ENCODE peak calls at places on chromosomes 7 and 10, in four cellular contexts. One of them, this sample, is unnamed.

GRCh38 chr10:13099144-13099665 is 758 bp upstream of the OPTN start:
- DNase-seq in GM12878: no peak
- DNase-seq in keratinocyte: no peak
- DNase-seq in GM23248: peak; percentile 81
- DNase-seq in this sample: peak; percentile 35

GRCh38 chr7:26868841-26869505 is 4.6 kb upstream of the SKAP2 start:
- DNase-seq in GM23248: peak; percentile 23
- DNase-seq in keratinocyte: no peak
- DNase-seq in GM12878: no peak
- DNase-seq in this sample: peak; percentile 76

GRCh38 chr10:103506061-103506460 is 12.6 kb downstream of the NEURL1 start:
- DNase-seq in GM12878: no peak
- DNase-seq in keratinocyte: no peak
- DNase-seq in GM23248: no peak
- DNase-seq in this sample: no peak

GRCh38 chr7:18408461-18408860 is 87.1 kb upstream of the HDAC9 start:
- DNase-seq in GM12878: no peak
- DNase-seq in keratinocyte: no peak
- DNase-seq in GM23248: peak; percentile 95
- DNase-seq in this sample: peak; percentile 86

GRCh38 chr10:107095125-107095524 is 69.4 kb downstream of the SORCS1 start:
- DNase-seq in GM23248: no peak
- DNase-seq in GM12878: no peak
- DNase-seq in keratinocyte: no peak
- DNase-seq in this sample: no peak

GRCh38 chr10:33163941-33164824 is 170.3 kb downstream of the NRP1 start:
- DNase-seq in keratinocyte: no peak
- DNase-seq in GM23248: peak; percentile 52
- DNase-seq in GM12878: no peak
- DNase-seq in this sample: peak; percentile 94

GRCh38 chr7:15555385-15555859 is 6.4 kb downstream of the AGMO start:
- DNase-seq in GM23248: peak; percentile 47
- DNase-seq in GM12878: no peak
- DNase-seq in keratinocyte: no peak
- DNase-seq in this sample: peak; percentile 27

GRCh38 chr10:36171546-36171945 is 529.5 kb upstream of the FZD8 start:
- DNase-seq in keratinocyte: no peak
- DNase-seq in GM23248: peak; percentile 58
- DNase-seq in GM12878: no peak
- DNase-seq in this sample: peak; percentile 78

GRCh38 chr10:119770928-119771327 is 45.1 kb downstream of the INPP5F start:
- DNase-seq in GM23248: peak; percentile 29
- DNase-seq in GM12878: no peak
- DNase-seq in keratinocyte: no peak
- DNase-seq in this sample: no peak

DNA sequence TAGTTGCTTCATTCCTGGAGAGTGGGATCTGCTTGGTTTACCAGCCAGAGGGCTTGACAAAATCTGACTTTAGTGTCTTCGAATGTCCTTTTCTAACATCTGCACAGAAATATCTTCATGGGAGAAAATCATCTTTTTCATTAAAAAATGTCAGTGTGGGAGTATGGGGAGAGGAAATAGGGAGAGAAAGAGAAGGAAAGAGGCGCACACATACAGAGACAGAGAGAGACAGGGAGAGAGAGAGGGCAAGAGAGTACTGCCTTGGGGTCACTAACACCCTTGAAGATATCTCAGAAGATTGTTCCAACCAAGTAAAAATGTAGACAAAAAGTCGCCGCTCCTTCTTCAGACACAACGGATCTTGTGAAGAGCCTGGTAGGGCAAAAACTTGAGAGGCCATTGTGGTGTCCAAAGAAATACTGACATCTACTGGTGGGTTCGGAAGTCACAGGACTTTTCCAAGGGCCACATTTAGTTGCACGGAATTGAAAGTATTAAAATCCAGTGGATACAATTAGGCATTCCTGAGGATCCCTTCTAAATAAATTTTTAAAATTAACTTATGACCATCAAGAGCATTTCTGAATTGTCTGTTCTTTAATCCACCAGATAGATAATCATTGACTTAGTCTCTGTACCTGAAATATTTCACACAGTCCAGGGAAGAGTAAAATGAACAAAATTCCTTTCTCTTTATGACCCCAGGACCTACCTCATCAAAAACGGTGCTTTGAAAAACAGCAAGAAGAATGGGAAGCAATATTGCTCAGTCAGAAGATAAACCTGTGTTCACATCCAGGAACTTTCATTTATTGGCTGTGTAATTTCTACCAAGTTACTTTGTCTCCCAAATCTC is 29.7 kb downstream of the VIM start:
- DNase-seq in GM12878: peak; percentile 16
- DNase-seq in keratinocyte: no peak
- DNase-seq in GM23248: peak; percentile 87
- DNase-seq in this sample: peak; percentile 63
- H3K4me2 ChIP-seq in GM12878: no peak overlapping the region
- H3K4me2 ChIP-seq in keratinocyte: peak overlapping the region; percentile 63
- H3K4me2 ChIP-seq in GM23248: peak overlapping the region; percentile 77
- H3K4me2 ChIP-seq in this sample: peak overlapping the region; percentile 68

GRCh38 chr10:29588640-29589421 is 45.9 kb downstream of the SVIL start:
- DNase-seq in keratinocyte: no peak
- DNase-seq in GM23248: peak; percentile 68
- DNase-seq in GM12878: no peak
- DNase-seq in this sample: peak; percentile 43
- H3K4me1 ChIP-seq in keratinocyte: peaks cover 18% of the 10 kb centered on the region
- H3K4me1 ChIP-seq in GM23248: peaks cover 52% of the 10 kb centered on the region
- H3K4me1 ChIP-seq in GM12878: no peaks in the 10 kb centered on the region
- H3K4me1 ChIP-seq in this sample: peaks cover 31% of the 10 kb centered on the region

DNA sequence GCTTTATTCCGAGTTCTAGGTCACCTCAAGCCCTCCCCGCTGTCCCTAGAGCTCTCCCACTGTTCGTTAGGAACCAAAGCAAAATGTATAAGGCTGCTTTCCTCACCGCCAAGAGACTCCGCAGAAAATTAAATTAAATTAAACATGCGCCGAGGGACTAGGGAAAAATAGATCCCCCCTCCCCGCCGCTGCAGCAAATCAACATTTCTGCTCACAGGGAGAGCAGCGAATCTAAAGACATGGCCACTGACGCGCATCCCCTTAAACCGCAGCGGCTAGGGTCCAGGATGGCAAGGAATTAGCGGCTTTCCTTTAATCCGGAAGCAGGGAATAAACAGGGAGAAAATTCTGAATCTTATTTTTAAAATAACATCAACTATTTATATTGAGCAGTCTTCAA is 7.6 kb downstream of the SP8 start:
- DNase-seq in GM23248: no peak
- DNase-seq in GM12878: no peak
- DNase-seq in keratinocyte: no peak
- DNase-seq in this sample: no peak
- H3K4me2 ChIP-seq in GM23248: no peak overlapping the region
- H3K4me2 ChIP-seq in GM12878: no peak overlapping the region
- H3K4me2 ChIP-seq in keratinocyte: no peak overlapping the region
- H3K4me2 ChIP-seq in this sample: no peak overlapping the region

DNA sequence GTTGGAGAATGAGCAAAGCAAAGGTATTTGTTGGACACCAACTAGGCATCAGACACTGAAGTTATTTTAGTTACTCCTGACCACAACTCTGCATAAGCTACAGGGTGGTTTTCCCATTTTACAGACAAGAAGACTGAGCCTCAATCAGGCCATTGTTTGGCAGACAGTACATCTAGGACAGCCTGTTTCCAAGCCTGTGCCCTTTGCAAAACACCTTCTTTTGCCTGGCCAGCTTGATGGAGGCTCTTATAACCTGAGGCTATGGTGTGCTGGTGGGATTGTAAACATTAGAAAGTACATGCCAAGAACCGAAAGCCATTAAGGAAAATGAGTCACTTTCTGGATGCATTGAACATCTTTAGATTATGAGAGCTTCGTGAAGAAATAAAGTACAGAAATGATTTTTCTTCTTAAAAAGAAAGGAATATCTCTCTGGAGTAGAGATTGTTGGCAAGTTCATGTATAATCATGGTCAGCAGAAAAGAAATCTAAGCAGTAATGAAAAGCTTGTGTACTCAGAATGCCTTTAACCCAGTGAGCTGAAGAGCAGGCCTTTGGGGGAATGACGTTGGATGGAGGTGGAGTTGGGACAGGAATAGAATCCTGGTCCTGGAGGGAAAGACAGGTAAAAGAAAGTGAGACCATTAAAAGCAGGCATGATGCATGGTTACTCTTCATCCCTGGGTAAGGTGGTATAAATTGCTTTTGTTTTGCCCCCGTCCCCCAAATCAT is 140.6 kb downstream of the KIAA1217 start:
- DNase-seq in keratinocyte: peak; percentile 32
- DNase-seq in GM23248: peak; percentile 59
- DNase-seq in GM12878: no peak
- DNase-seq in this sample: peak; percentile 87
- H3K4me1 ChIP-seq in keratinocyte: peaks cover 32% of the 10 kb centered on the region
- H3K4me1 ChIP-seq in GM23248: peaks cover 25% of the 10 kb centered on the region
- H3K4me1 ChIP-seq in GM12878: no peaks in the 10 kb centered on the region
- H3K4me1 ChIP-seq in this sample: peaks cover 37% of the 10 kb centered on the region

GRCh38 chr7:139661043-139661440 is 116.8 kb downstream of the HIPK2 start:
- DNase-seq in keratinocyte: no peak
- DNase-seq in GM23248: no peak
- DNase-seq in GM12878: no peak
- DNase-seq in this sample: no peak

GRCh38 chr7:139658919-139659675 is 118.7 kb downstream of the HIPK2 start:
- DNase-seq in keratinocyte: no peak
- DNase-seq in GM12878: no peak
- DNase-seq in GM23248: no peak
- DNase-seq in this sample: no peak

GRCh38 chr7:139661875-139662274 is 115.9 kb downstream of the HIPK2 start:
- DNase-seq in GM23248: no peak
- DNase-seq in GM12878: no peak
- DNase-seq in keratinocyte: no peak
- DNase-seq in this sample: no peak

GRCh38 chr7:139659922-139660316 is 117.9 kb downstream of the HIPK2 start:
- DNase-seq in keratinocyte: no peak
- DNase-seq in GM12878: no peak
- DNase-seq in GM23248: no peak
- DNase-seq in this sample: no peak

DNA sequence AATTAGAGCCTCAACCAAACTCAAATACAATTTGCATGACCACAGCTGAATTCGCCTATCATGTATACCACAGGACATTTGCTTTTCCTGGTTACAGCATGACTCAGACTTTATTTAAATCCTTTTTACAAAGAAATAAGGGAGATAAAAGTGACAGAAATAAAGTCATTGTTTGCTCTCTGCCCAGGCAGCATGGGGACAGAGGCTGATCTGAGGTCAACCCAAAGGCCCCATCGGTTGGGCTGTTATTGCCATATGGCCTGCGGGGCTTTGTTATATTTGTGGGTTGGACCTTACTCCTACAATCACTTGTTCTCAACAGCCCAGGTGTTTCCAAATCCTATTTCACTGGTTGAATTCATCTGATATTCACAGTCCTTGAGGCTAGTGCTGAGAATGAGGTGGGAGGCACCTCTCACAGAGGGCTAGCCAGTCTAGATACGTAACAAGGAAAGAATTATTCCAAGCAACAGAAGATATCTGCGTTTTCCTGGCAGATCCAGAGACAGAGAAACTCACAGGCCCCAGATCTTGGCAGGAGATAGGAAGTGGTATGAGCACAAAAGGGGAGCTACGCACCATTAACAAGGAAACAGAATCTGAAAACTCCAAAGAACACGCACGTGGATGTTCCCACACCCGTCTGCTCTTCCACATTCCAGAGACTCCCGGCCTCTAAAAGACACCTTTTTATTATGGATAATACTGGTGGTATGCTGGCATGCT is 117.3 kb downstream of the HIPK2 start:
- DNase-seq in GM12878: no peak
- DNase-seq in keratinocyte: no peak
- DNase-seq in GM23248: no peak
- DNase-seq in this sample: peak; percentile 37
- H3K4me2 ChIP-seq in GM12878: no peak overlapping the region
- H3K4me2 ChIP-seq in keratinocyte: peak overlapping the region; percentile 46
- H3K4me2 ChIP-seq in GM23248: no peak overlapping the region
- H3K4me2 ChIP-seq in this sample: no peak overlapping the region

DNA sequence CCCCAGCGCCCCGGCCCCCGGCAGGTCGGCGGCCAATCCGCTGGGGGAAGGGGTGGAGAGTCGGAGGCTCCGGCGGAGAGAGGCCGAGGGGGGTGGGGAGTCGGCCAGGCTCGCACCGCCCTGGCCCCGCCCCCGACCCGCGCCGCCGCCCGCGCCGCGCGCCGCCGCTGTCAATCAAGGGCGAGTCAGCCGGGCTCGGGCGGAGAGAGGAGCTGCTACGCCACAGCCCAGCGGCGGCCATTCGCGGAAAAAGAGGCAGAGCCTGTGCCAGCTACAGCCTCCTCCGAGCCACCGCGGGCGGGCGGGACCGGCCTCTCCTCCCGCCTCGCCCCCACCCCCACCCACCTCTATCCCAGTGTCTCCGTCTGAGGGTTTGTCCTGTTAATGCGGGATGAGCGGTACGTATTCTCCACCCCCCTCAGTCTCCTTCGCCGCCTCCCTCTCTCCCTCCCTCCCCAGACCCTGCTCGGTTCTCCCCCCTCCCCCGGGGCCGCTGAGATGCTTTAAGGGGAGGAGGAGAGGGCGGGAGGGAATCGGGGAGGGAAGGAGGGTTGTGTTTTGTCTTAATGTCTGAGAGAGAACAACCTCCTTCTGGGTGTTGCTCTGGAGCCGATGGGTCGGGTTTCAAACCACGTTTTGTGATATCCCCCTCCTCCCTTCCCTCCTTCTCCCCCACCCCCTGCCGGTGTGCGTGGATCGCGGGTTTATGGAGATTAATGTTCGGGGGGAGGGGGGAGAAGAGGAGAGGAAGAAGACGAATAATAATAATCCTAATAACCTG is at the start of gene SP4:
- DNase-seq in GM23248: peak; percentile 98
- DNase-seq in GM12878: peak; percentile 49
- DNase-seq in keratinocyte: peak; percentile 30
- DNase-seq in this sample: peak; percentile 90
- H3K4me1 ChIP-seq in GM23248: peaks cover 4% of the 10 kb centered on the region
- H3K4me1 ChIP-seq in GM12878: peaks cover 15% of the 10 kb centered on the region
- H3K4me1 ChIP-seq in keratinocyte: peaks cover 8% of the 10 kb centered on the region
- H3K4me1 ChIP-seq in this sample: peaks cover 10% of the 10 kb centered on the region

This sample was measured in PC-3.